ENCODE peak calls at places on chromosome 3, in ten cellular contexts. Y is NCI-H1092; J is activated naive CD4-positive, alpha-beta T cell treated with Interleukin-2 at 50 U/mL for 16 hours; D is DMS79; O is activated CD8-positive, alpha-beta memory T cell treated with anti-CD3 and anti-CD28 coated beads, Interleukin-2, amount 50 U/mL, for 4 hours; L is neural crest cell; C is AG09309; A is left ventricle myocardium inferior; V is T1000; U is cardiac fibroblast. H is an unnamed sample.

GRCh38 chr3:189978753-189979152 is 141.9 kb downstream of the P3H2 start:
- DNase-seq in A (no peak), L (no peak), U (peak), Y (no peak), V (no peak), D (no peak), C (peak), O (no peak), J (no peak), H (no peak)

GRCh38 chr3:33083958-33084357 is 13.0 kb downstream of the GLB1 start:
- DNase-seq in L (no peak), J (no peak), C (no peak), A (no peak), U (no peak), D (no peak), V (no peak), Y (no peak), O (no peak), H (no peak)

GRCh38 chr3:127082066-127082465 is 99.2 kb downstream of the PLXNA1 start:
- DNase-seq in C (no peak), V (no peak), L (no peak), U (no peak), O (no peak), J (no peak), Y (no peak), D (no peak), A (peak), H (no peak)

GRCh38 chr3:39524107-39524506 is 56.6 kb downstream of the MOBP start:
- DNase-seq in O (no peak), V (no peak), C (no peak), D (no peak), A (no peak), Y (no peak), U (no peak), L (no peak), J (no peak), H (no peak)

GRCh38 chr3:53056442-53056841 is 10.6 kb upstream of the SFMBT1 start:
- DNase-seq in O (no peak), U (no peak), C (no peak), L (no peak), A (no peak), J (no peak), Y (no peak), V (no peak), D (no peak), H (no peak)

GRCh38 chr3:108079043-108079442 is 11.8 kb downstream of the CD47 start:
- DNase-seq in V (no peak), J (no peak), D (no peak), L (no peak), U (no peak), O (no peak), A (no peak), C (no peak), Y (no peak), H (no peak)

GRCh38 chr3:58353722-58354553 is 21.2 kb downstream of the PXK start:
- DNase-seq in O (peak), A (no peak), U (peak), Y (no peak), J (no peak), C (no peak), V (no peak), D (no peak), L (no peak), H (no peak)

GRCh38 chr3:9180764-9181117 is 68.7 kb downstream of the SRGAP3 start:
- DNase-seq in C (no peak), D (no peak), J (no peak), O (no peak), A (no peak), V (no peak), Y (no peak), U (no peak), L (no peak), H (no peak)

GRCh38 chr3:123287051-123287961 is 85.6 kb downstream of the SEC22A start:
- DNase-seq in O (no peak), C (no peak), U (no peak), V (no peak), D (no peak), L (no peak), A (no peak), Y (no peak), J (no peak), H (no peak)

GRCh38 chr3:46713898-46714552 is 3.6 kb downstream of the PRSS50 start:
- DNase-seq in Y (peak), A (no peak), J (peak), U (no peak), O (no peak), V (no peak), C (no peak), L (no peak), D (peak), H (peak)

GRCh38 chr3:138348107-138348949 is at the start of gene MRAS:
- DNase-seq in U (peak), O (no peak), Y (peak), A (peak), J (peak), C (peak), L (peak), D (peak), V (peak), H (peak)

GRCh38 chr3:47856669-47857068 is 53.7 kb downstream of the DHX30 start:
- DNase-seq in Y (no peak), V (no peak), J (no peak), A (no peak), D (no peak), L (no peak), C (no peak), O (no peak), U (no peak), H (no peak)

GRCh38 chr3:172257638-172258400 is 190.4 kb downstream of the GHSR start:
- DNase-seq in C (no peak), L (no peak), O (no peak), U (no peak), D (no peak), A (no peak), J (no peak), Y (no peak), V (no peak), H (no peak)

GRCh38 chr3:72633101-72633500 is 215.1 kb downstream of the SHQ1 start:
- DNase-seq in U (peak), D (no peak), L (no peak), V (peak), Y (no peak), O (no peak), A (no peak), J (no peak), C (no peak), H (no peak)

GRCh38 chr3:18809640-18810305 is 338.5 kb upstream of the KCNH8 start:
- DNase-seq in A (no peak), O (no peak), L (no peak), U (peak), C (no peak), Y (no peak), D (no peak), V (no peak), J (no peak), H (no peak)

GRCh38 chr3:38128303-38128655 is 8.6 kb downstream of the ACAA1 start:
- DNase-seq in O (no peak), D (no peak), U (no peak), L (no peak), C (no peak), A (no peak), Y (no peak), V (no peak), J (no peak), H (no peak)

GRCh38 chr3:169299897-169300296 is 363.6 kb downstream of the MECOM start:
- DNase-seq in O (no peak), Y (no peak), J (no peak), U (no peak), A (no peak), C (no peak), L (no peak), V (no peak), D (no peak), H (no peak)

GRCh38 chr3:187808466-187809291 is 63.4 kb upstream of the BCL6 start:
- DNase-seq in O (no peak), D (peak), L (no peak), U (no peak), C (no peak), V (no peak), Y (no peak), J (no peak), A (no peak), H (no peak)